ENCODE peak calls at places on chromosomes 4 and X, in eight cellular contexts. One of them, this sample, is unnamed.

GRCh38 chr4:126947536-126947935 is 685.2 kb upstream of the INTU start:
- DNase-seq in IMR-90: no peak
- DNase-seq in uterus: no peak
- DNase-seq in prostate gland: no peak
- DNase-seq in spleen: no peak
- DNase-seq in A549: no peak
- DNase-seq in body of pancreas: no peak
- DNase-seq in suprapubic skin: no peak
- DNase-seq in this sample: no peak

GRCh38 chrX:1108451-1109445 is 103.7 kb downstream of the CRLF2 start:
- DNase-seq in IMR-90: no peak
- DNase-seq in uterus: no peak
- DNase-seq in prostate gland: no peak
- DNase-seq in spleen: no peak
- DNase-seq in A549: no peak
- DNase-seq in body of pancreas: no peak
- DNase-seq in suprapubic skin: peak
- DNase-seq in this sample: no peak

GRCh38 chrX:14598330-14598729 is 69.0 kb downstream of the GLRA2 start:
- DNase-seq in IMR-90: no peak
- DNase-seq in uterus: no peak
- DNase-seq in prostate gland: no peak
- DNase-seq in spleen: no peak
- DNase-seq in A549: no peak
- DNase-seq in body of pancreas: no peak
- DNase-seq in suprapubic skin: no peak
- DNase-seq in this sample: no peak

GRCh38 chrX:116185163-116185562 is 14.6 kb downstream of the AGTR2 start:
- DNase-seq in IMR-90: no peak
- DNase-seq in uterus: no peak
- DNase-seq in prostate gland: no peak
- DNase-seq in spleen: no peak
- DNase-seq in A549: no peak
- DNase-seq in body of pancreas: no peak
- DNase-seq in suprapubic skin: no peak
- DNase-seq in this sample: no peak

GRCh38 chrX:68995780-68996551 is 167.1 kb downstream of the EFNB1 start:
- DNase-seq in IMR-90: peak
- DNase-seq in uterus: peak
- DNase-seq in prostate gland: no peak
- DNase-seq in spleen: no peak
- DNase-seq in A549: no peak
- DNase-seq in body of pancreas: peak
- DNase-seq in suprapubic skin: no peak
- DNase-seq in this sample: no peak

GRCh38 chrX:149804102-149804501 is 22.4 kb downstream of the MAGEA9 start:
- DNase-seq in IMR-90: no peak
- DNase-seq in uterus: no peak
- DNase-seq in prostate gland: no peak
- DNase-seq in spleen: no peak
- DNase-seq in A549: no peak
- DNase-seq in body of pancreas: no peak
- DNase-seq in suprapubic skin: no peak
- DNase-seq in this sample: no peak

GRCh38 chrX:103774070-103774642 is 2.5 kb upstream of the PLP1 start:
- DNase-seq in IMR-90: peak
- DNase-seq in uterus: no peak
- DNase-seq in prostate gland: peak
- DNase-seq in spleen: no peak
- DNase-seq in A549: peak
- DNase-seq in body of pancreas: peak
- DNase-seq in suprapubic skin: no peak
- DNase-seq in this sample: peak

GRCh38 chr4:127047930-127048329 is 584.8 kb upstream of the INTU start:
- DNase-seq in IMR-90: peak
- DNase-seq in uterus: no peak
- DNase-seq in prostate gland: no peak
- DNase-seq in spleen: no peak
- DNase-seq in A549: no peak
- DNase-seq in body of pancreas: no peak
- DNase-seq in suprapubic skin: no peak
- DNase-seq in this sample: no peak

GRCh38 chr4:141458501-141458900 is 177.9 kb upstream of the IL15 start:
- DNase-seq in IMR-90: peak
- DNase-seq in uterus: no peak
- DNase-seq in prostate gland: no peak
- DNase-seq in spleen: no peak
- DNase-seq in A549: peak
- DNase-seq in body of pancreas: no peak
- DNase-seq in suprapubic skin: no peak
- DNase-seq in this sample: no peak

GRCh38 chr4:131488772-131489171 is 1660.3 kb upstream of the PCDH10 start:
- DNase-seq in IMR-90: no peak
- DNase-seq in uterus: no peak
- DNase-seq in prostate gland: no peak
- DNase-seq in spleen: no peak
- DNase-seq in A549: no peak
- DNase-seq in body of pancreas: no peak
- DNase-seq in suprapubic skin: no peak
- DNase-seq in this sample: no peak

GRCh38 chr4:105291920-105292319 is 145.2 kb downstream of the TET2 start:
- DNase-seq in IMR-90: peak
- DNase-seq in uterus: no peak
- DNase-seq in prostate gland: no peak
- DNase-seq in spleen: no peak
- DNase-seq in A549: no peak
- DNase-seq in body of pancreas: no peak
- DNase-seq in suprapubic skin: no peak
- DNase-seq in this sample: no peak

GRCh38 chrX:72069380-72070160 is 62.1 kb downstream of the RTL5 start:
- DNase-seq in IMR-90: no peak
- DNase-seq in uterus: no peak
- DNase-seq in prostate gland: no peak
- DNase-seq in spleen: no peak
- DNase-seq in A549: no peak
- DNase-seq in body of pancreas: no peak
- DNase-seq in suprapubic skin: no peak
- DNase-seq in this sample: no peak

GRCh38 chrX:3271485-3272186 is 74.8 kb downstream of the MXRA5 start:
- DNase-seq in IMR-90: peak
- DNase-seq in uterus: no peak
- DNase-seq in prostate gland: peak
- DNase-seq in spleen: no peak
- DNase-seq in A549: peak
- DNase-seq in body of pancreas: no peak
- DNase-seq in suprapubic skin: no peak
- DNase-seq in this sample: no peak

GRCh38 chr4:165378763-165379631 is at the start of gene CPE:
- DNase-seq in IMR-90: peak
- DNase-seq in uterus: peak
- DNase-seq in prostate gland: peak
- DNase-seq in spleen: peak
- DNase-seq in A549: peak
- DNase-seq in body of pancreas: peak
- DNase-seq in suprapubic skin: peak
- DNase-seq in this sample: peak

GRCh38 chr4:4852591-4853362 is 6.7 kb upstream of the MSX1 start:
- DNase-seq in IMR-90: peak
- DNase-seq in uterus: peak
- DNase-seq in prostate gland: no peak
- DNase-seq in spleen: peak
- DNase-seq in A549: no peak
- DNase-seq in body of pancreas: peak
- DNase-seq in suprapubic skin: no peak
- DNase-seq in this sample: no peak

GRCh38 chr4:156623376-156623775 is 348.2 kb downstream of the PDGFC start:
- DNase-seq in IMR-90: no peak
- DNase-seq in uterus: no peak
- DNase-seq in prostate gland: no peak
- DNase-seq in spleen: no peak
- DNase-seq in A549: no peak
- DNase-seq in body of pancreas: no peak
- DNase-seq in suprapubic skin: no peak
- DNase-seq in this sample: no peak

GRCh38 chr4:90184560-90184959 is 57.4 kb downstream of the CCSER1 start:
- DNase-seq in IMR-90: no peak
- DNase-seq in uterus: no peak
- DNase-seq in prostate gland: no peak
- DNase-seq in spleen: no peak
- DNase-seq in A549: no peak
- DNase-seq in body of pancreas: no peak
- DNase-seq in suprapubic skin: no peak
- DNase-seq in this sample: no peak

GRCh38 chr4:181909368-181909767 is 333.8 kb upstream of the TENM3 start:
- DNase-seq in IMR-90: peak
- DNase-seq in uterus: no peak
- DNase-seq in prostate gland: no peak
- DNase-seq in spleen: no peak
- DNase-seq in A549: no peak
- DNase-seq in body of pancreas: no peak
- DNase-seq in suprapubic skin: no peak
- DNase-seq in this sample: no peak

GRCh38 chrX:40127052-40127451 is 29.3 kb upstream of the BCOR start:
- DNase-seq in IMR-90: no peak
- DNase-seq in uterus: no peak
- DNase-seq in prostate gland: no peak
- DNase-seq in spleen: no peak
- DNase-seq in A549: no peak
- DNase-seq in body of pancreas: no peak
- DNase-seq in suprapubic skin: no peak
- DNase-seq in this sample: no peak

GRCh38 chrX:70133303-70134115 is at the start of gene IGBP1:
- DNase-seq in IMR-90: peak
- DNase-seq in uterus: peak
- DNase-seq in prostate gland: peak
- DNase-seq in spleen: peak
- DNase-seq in A549: peak
- DNase-seq in body of pancreas: peak
- DNase-seq in suprapubic skin: peak
- DNase-seq in this sample: peak
- TF ChIP-seq POLR2A in IMR-90: peak
- TF ChIP-seq POLR2A in uterus: no peak
- TF ChIP-seq POLR2A in prostate gland: no peak
- TF ChIP-seq POLR2A in spleen: peak
- TF ChIP-seq POLR2A in A549: peak
- TF ChIP-seq POLR2A in body of pancreas: peak
- TF ChIP-seq POLR2A in suprapubic skin: no peak
- TF ChIP-seq POLR2A in this sample: no peak

DNA sequence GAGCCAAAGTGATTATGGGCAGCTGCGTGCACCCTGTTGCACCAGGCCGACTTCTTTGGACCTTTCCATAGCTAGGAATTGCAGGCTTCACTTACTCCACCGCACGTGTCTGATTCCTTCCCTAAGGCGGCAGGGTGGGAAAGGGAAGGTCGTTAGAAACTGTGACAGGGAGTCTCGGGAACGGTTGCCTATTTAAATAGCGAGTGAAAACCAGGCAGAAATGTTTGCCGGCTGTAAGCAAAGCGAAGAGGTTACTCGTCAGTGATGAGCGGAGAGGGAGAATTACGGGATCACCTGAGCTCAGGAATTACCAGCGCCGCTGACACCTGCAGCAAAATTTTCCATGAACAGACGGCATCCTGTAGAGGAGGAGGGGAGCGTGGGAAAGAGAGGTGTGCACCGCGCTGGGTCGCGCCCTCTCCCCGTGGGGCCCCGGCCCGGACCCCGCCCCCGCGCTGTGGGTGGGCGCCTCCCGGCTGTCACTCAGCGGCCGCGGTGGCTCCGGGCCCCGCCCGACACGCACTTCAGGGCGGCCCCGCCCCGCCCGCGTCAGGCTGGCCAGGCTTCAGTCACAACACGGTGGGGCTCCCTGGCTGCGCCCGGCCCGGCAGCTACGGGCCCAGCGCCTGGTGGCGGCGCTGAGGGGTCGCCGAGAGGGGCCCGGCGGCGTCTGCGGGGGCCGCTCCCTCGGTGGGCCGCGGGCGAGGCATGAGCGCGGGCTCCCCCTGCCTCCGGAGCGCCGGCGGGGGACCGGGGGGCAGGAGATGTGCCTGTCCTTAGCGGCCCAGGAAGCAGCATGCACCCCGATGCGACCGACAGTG is at the start of gene SNX25:
- DNase-seq in IMR-90: peak
- DNase-seq in uterus: peak
- DNase-seq in prostate gland: peak
- DNase-seq in spleen: peak
- DNase-seq in A549: peak
- DNase-seq in body of pancreas: peak
- DNase-seq in suprapubic skin: peak
- DNase-seq in this sample: peak
- TF ChIP-seq POLR2A in IMR-90: peak
- TF ChIP-seq POLR2A in uterus: peak
- TF ChIP-seq POLR2A in prostate gland: peak
- TF ChIP-seq POLR2A in spleen: peak
- TF ChIP-seq POLR2A in A549: peak
- TF ChIP-seq POLR2A in body of pancreas: peak
- TF ChIP-seq POLR2A in suprapubic skin: no peak
- TF ChIP-seq POLR2A in this sample: peak

DNA sequence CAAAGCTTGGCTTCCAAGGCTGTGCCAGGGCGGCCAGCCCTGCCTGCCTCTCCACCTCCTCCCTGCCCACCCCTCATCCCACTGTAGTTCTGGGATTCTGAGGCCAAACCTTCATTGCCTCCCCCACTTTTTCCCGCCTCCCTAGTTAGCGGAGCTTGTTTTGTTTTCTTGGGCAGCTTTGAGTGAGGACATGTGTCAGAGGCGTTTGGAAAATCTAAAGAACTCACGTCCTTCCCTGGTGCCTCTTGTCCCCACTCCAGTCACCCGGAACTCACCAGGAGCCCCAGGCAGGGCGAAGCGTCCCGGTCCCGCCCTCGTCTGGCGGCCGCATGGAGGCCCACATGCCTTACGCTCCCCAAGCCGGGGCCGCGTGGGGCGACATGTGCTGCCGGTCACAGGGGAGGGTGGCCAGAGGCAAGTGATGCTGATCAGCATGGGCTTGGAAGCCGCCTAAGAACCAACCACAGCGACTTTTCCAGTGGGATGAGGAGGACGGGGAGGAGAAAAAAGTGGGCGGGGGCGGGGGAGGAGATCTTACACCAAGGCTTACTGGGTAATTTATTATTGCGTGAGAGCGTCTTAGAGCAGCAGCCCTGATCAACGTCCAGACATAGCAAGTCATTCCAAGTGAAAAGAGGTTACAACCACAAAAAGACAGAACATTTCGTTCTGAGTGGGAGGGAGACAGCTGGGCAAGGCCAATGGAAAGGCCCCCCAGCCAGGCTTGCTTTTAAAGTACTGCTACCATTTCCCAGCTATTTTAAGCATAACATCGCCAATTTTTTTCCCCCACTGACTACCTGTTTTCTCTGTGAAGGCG is 48.5 kb downstream of the PRPS1 start:
- DNase-seq in IMR-90: peak
- DNase-seq in uterus: peak
- DNase-seq in prostate gland: peak
- DNase-seq in spleen: peak
- DNase-seq in A549: peak
- DNase-seq in body of pancreas: peak
- DNase-seq in suprapubic skin: peak
- DNase-seq in this sample: peak
- TF ChIP-seq POLR2A in IMR-90: peak
- TF ChIP-seq POLR2A in uterus: peak
- TF ChIP-seq POLR2A in prostate gland: peak
- TF ChIP-seq POLR2A in spleen: no peak
- TF ChIP-seq POLR2A in A549: peak
- TF ChIP-seq POLR2A in body of pancreas: peak
- TF ChIP-seq POLR2A in suprapubic skin: no peak
- TF ChIP-seq POLR2A in this sample: peak

GRCh38 chr4:123892997-123893745 is 496.6 kb downstream of the SPRY1 start:
- DNase-seq in IMR-90: peak
- DNase-seq in uterus: no peak
- DNase-seq in prostate gland: no peak
- DNase-seq in spleen: no peak
- DNase-seq in A549: no peak
- DNase-seq in body of pancreas: no peak
- DNase-seq in suprapubic skin: no peak
- DNase-seq in this sample: no peak
- TF ChIP-seq POLR2A in IMR-90: no peak
- TF ChIP-seq POLR2A in uterus: no peak
- TF ChIP-seq POLR2A in prostate gland: no peak
- TF ChIP-seq POLR2A in spleen: no peak
- TF ChIP-seq POLR2A in A549: no peak
- TF ChIP-seq POLR2A in body of pancreas: no peak
- TF ChIP-seq POLR2A in suprapubic skin: no peak
- TF ChIP-seq POLR2A in this sample: no peak

This sample was measured in HCT116.